ENCODE peak calls at places on chromosomes 5 and 9, in nine cellular contexts. J is mucosa of gallbladder; T is fibroblast of pulmonary artery; E is GM12865; D is ureter; Q is CD8-positive, alpha-beta memory T cell; M is central memory CD4-positive, alpha-beta T cell; X is lower lobe of right lung; K is AG09309. P is an unnamed sample.

GRCh38 chr9:116365056-116365471 is 211.5 kb downstream of the PAPPA start:
- DNase-seq in J (peak), T (peak), E (no peak), D (peak), Q (no peak), M (no peak), X (no peak), K (no peak), P (peak)

GRCh38 chr9:89844535-89844934 is 239.7 kb downstream of the GADD45G start:
- DNase-seq in J (no peak), T (no peak), E (no peak), D (no peak), Q (no peak), M (no peak), X (peak), K (no peak), P (no peak)

GRCh38 chr5:81852277-81853004 is 101.5 kb upstream of the SSBP2 start:
- DNase-seq in J (no peak), T (no peak), E (peak), D (no peak), Q (no peak), M (peak), X (peak), K (no peak), P (peak)

GRCh38 chr5:143041461-143041860 is 271.3 kb downstream of the ARHGAP26 start:
- DNase-seq in J (no peak), T (no peak), E (no peak), D (no peak), Q (no peak), M (no peak), X (no peak), K (no peak), P (peak)

GRCh38 chr5:3177338-3177737 is 418.3 kb upstream of the IRX1 start:
- DNase-seq in J (no peak), T (no peak), E (no peak), D (no peak), Q (no peak), M (no peak), X (no peak), K (no peak), P (no peak)

GRCh38 chr5:135871268-135871895 is 24.3 kb downstream of the IL9 start:
- DNase-seq in J (no peak), T (no peak), E (no peak), D (no peak), Q (no peak), M (no peak), X (no peak), K (no peak), P (no peak)

GRCh38 chr9:5817776-5818336 is 15.1 kb downstream of the ERMP1 start:
- DNase-seq in J (no peak), T (peak), E (no peak), D (no peak), Q (no peak), M (no peak), X (no peak), K (no peak), P (no peak)

GRCh38 chr5:180095545-180095944 is 24.0 kb upstream of the RNF130 start:
- DNase-seq in J (no peak), T (peak), E (no peak), D (no peak), Q (no peak), M (no peak), X (no peak), K (no peak), P (no peak)

GRCh38 chr5:77863181-77863580 is 87.0 kb upstream of the TBCA start:
- DNase-seq in J (no peak), T (no peak), E (no peak), D (no peak), Q (no peak), M (no peak), X (no peak), K (no peak), P (no peak)

GRCh38 chr5:137699291-137700281 is 36.3 kb downstream of the KLHL3 start:
- DNase-seq in J (no peak), T (no peak), E (no peak), D (no peak), Q (no peak), M (no peak), X (no peak), K (no peak), P (peak)

GRCh38 chr5:133947431-133947841 is 21.0 kb downstream of the C5orf15 start:
- DNase-seq in J (no peak), T (no peak), E (no peak), D (no peak), Q (no peak), M (no peak), X (no peak), K (no peak), P (no peak)